ENCODE peak calls at places on chromosomes 13 and 19, in four cellular contexts. V is PC-3, F is neural progenitor cell, K is GM23338. G is an unnamed sample.

GRCh38 chr19:51651216-51651846 is 4.7 kb upstream of the SIGLEC14 start:
- DNase-seq in F (no peak), K (no peak), V (no peak), G (no peak)

GRCh38 chr19:54518844-54519243 is 16.2 kb downstream of the LAIR2 start:
- DNase-seq in V (peak), F (no peak), K (no peak), G (no peak)

GRCh38 chr19:45919678-45920077 is 5.1 kb upstream of the NANOS2 start:
- DNase-seq in F (no peak), K (peak), V (no peak), G (no peak)

GRCh38 chr19:30755581-30755980 is 383.4 kb downstream of the ZNF536 start:
- DNase-seq in F (no peak), V (no peak), K (no peak), G (no peak)

GRCh38 chr13:74158028-74158427 is 23.8 kb upstream of the KLF12 start:
- DNase-seq in F (peak), V (no peak), K (no peak), G (peak)

GRCh38 chr19:46422344-46422743 is 6.4 kb downstream of the PNMA8C start:
- DNase-seq in F (no peak), V (no peak), K (no peak), G (no peak)

GRCh38 chr19:41927810-41928192 is 448 bp downstream of the ERFL start:
- DNase-seq in F (peak), V (no peak), K (peak), G (no peak)

GRCh38 chr13:36357692-36358091 is 11.5 kb upstream of the SPART start:
- DNase-seq in F (no peak), K (no peak), V (no peak), G (no peak)

GRCh38 chr19:55813906-55814305 is 17.9 kb downstream of the NLRP11 start:
- DNase-seq in V (no peak), K (no peak), F (no peak), G (no peak)

GRCh38 chr13:74210693-74211393 is 76.6 kb upstream of the KLF12 start:
- DNase-seq in V (peak), F (no peak), K (no peak), G (peak)

GRCh38 chr13:97241761-97242160 is 19.6 kb downstream of the MBNL2 start:
- DNase-seq in V (no peak), K (no peak), F (no peak), G (no peak)

GRCh38 chr19:38658462-38659306 is 11.2 kb downstream of the ACTN4 start:
- DNase-seq in F (no peak), V (peak), K (no peak), G (peak)

GRCh38 chr13:47121092-47121763 is 224.4 kb upstream of the HTR2A start:
- DNase-seq in V (peak), K (no peak), F (no peak), G (no peak)

GRCh38 chr13:47126432-47126831 is 229.6 kb upstream of the HTR2A start:
- DNase-seq in F (no peak), V (no peak), K (no peak), G (no peak)
- TF ChIP-seq CTCF in F (peak), V (peak), K (no peak), G (peak)

DNA sequence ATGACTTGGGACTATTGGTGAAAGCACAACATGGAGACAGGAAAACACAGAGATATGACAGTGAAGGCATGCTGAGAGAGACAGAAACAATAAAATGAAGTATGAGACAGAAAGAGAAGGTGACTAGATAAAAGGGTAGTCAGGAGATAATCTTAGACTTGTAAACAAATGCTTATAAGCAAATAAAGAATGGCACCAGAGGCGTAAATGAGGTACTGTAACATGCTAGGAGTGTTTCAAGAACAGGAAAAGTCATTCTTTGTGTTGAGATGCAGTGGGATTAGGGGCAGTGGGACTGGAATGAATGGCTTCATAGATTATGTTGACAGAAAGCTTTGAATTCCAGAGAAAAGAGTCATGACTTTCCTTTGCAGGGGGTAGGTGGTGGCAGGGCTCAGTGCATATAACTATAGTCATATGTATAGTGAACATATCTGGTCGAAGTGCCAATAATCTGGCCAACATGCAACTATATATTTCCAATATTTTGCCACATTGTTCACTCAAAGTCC is 393.1 kb downstream of the ITGBL1 start:
- DNase-seq in F (peak), K (no peak), V (peak), G (no peak)
- TF ChIP-seq EZH2phosphoT487 in F (no peak), K (no peak), V (no peak), G (no peak)

GRCh38 chr13:33723365-33723764 is 94.6 kb upstream of the RFC3 start:
- DNase-seq in V (no peak), K (no peak), F (no peak), G (no peak)

GRCh38 chr13:33722216-33722900 is 95.6 kb upstream of the RFC3 start:
- DNase-seq in V (no peak), F (no peak), K (no peak), G (no peak)

GRCh38 chr13:33723772-33724435 is 94.0 kb upstream of the RFC3 start:
- DNase-seq in F (peak), K (peak), V (peak), G (peak)

GRCh38 chr13:33725340-33725739 is 92.6 kb upstream of the RFC3 start:
- DNase-seq in K (no peak), V (no peak), F (no peak), G (no peak)

DNA sequence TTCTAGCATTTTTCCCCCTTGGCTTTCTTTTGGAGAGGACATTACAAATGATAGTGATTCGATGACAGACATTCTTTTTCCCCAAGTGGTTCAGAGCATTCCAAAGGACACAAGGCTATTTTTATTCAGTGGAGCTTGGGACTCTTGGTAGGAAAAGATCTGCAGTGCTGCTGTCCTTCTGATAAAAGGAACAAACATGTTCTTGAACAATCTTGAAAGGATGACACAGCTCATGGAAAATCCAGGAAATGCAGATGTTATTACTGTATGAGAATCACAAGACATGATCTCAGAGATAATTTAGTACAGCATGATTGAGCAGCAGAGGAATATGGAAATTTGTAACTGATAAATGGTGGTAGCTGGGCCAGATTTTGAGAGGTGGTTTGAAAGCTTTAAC is 96.2 kb upstream of the RFC3 start:
- DNase-seq in V (no peak), K (no peak), F (no peak), G (no peak)
- H3K27ac ChIP-seq in V (no peak), K (no peak), F (no peak), G (peak)

GRCh38 chr19:984165-984967 is at the start of gene WDR18:
- DNase-seq in K (peak), V (peak), F (peak), G (peak)
- TF ChIP-seq CTCF in K (no peak), V (no peak), F (peak), G (no peak)

DNA sequence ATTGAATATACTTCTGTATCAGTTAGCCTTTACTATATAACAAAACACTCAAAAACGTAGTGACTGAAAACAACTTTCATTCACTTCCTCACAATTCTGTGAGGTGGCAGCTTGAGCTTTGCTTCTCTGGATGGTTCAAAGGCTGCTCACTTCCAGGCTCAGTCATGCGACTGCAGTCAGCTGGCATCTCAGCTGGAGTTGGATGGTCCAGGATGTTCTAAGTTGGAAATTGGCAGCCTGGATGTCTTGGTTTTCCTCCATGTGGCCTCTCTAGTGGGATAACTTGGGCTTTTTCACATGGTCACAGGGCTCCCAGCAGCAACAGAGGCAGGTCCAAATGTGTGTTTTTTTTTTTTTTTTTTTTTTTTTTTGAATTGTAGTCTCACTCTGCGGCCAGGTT is 204.4 kb downstream of the LACC1 start:
- DNase-seq in V (no peak), F (no peak), K (no peak), G (no peak)
- TF ChIP-seq EZH2phosphoT487 in V (no peak), F (no peak), K (no peak), G (no peak)

GRCh38 chr13:27728271-27728670 is 64.0 kb upstream of the GSX1 start:
- DNase-seq in K (peak), V (peak), F (peak), G (no peak)
- H3K27ac ChIP-seq in K (no peak), V (no peak), F (no peak), G (no peak)

DNA sequence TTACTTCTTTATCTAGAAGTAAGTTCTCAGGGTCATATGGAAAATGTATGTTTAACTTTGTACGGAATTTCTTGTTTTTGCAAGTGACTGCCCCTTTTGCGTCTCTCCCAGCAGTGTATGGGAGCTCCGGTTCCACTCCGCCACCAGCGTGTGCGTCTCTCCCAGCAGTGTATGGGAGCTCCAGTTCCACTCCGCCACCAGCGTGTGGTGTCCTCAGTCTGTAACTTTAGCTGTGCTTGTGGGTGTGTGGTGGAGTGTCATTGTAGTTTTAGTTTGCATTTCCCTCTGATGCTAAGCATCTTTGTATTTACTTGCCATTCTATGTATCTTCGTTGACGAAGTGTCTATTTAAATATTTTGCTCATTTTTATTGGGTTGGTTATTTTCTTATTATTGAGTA is 2.4 kb downstream of the CUL4A start:
- DNase-seq in F (peak), K (peak), V (peak), G (no peak)
- TF ChIP-seq CTCF in F (peak), K (peak), V (peak), G (no peak)

DNA sequence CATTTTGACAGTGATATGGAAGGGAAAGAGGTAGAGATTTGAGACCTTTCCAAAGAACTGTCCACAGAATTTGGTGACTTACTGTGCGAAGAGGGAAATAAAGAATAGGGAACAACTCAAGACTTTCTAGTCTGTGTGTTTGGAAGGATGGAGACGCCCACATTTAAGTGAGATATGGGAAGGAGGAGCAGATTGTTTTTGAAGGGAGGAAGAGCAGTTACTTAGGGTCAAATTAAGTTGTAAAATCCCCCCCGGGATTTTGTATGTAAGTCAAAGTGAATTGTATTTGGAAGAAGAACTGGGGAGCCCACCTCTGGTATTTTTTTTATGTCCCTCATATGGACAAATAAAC is 1.2 kb downstream of the USPL1 start:
- DNase-seq in K (no peak), F (no peak), V (no peak), G (no peak)
- TF ChIP-seq EZH2phosphoT487 in K (no peak), F (no peak), V (no peak), G (no peak)

DNA sequence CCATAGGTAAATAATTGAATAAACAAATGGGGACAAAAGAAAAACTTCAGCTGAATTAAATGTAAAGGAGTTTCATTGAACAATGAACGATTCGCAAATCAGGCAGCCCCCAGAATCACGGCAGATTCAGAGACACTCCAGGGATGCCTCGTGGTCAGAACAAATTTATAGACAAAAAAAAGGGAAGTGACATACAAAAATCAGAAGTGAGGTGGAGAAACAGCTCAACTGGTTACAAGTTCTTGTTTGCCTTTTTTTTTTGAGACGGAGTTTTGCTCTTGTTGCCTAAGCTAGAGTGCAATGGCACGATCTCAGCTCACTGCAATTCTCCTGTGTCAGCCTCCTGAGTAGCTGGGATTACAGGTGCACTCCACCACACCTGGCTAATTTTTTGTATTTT is 5.7 kb downstream of the ZNF566 start:
- DNase-seq in F (no peak), K (no peak), V (no peak), G (no peak)
- H3K27ac ChIP-seq in F (no peak), K (no peak), V (no peak), G (no peak)

G was measured in hepatocyte.